ENCODE peak calls at places on chromosome 20, in four cellular contexts. Y is DND-41; D is fibroblast of mammary gland; Q is naive thymus-derived CD4-positive, alpha-beta T cell. R is an unnamed sample.

GRCh38 chr20:56621730-56622129 is 7.4 kb upstream of the TFAP2C start:
- DNase-seq in Y (no peak), Q (no peak), D (no peak), R (no peak)

GRCh38 chr20:59603727-59604608 is at the start of gene PHACTR3:
- DNase-seq in Y (no peak), D (no peak), Q (no peak), R (no peak)

GRCh38 chr20:54132612-54133433 is 41.0 kb downstream of the CYP24A1 start:
- DNase-seq in Q (no peak), D (peak; percentile 100), Y (no peak), R (no peak)

GRCh38 chr20:51640743-51641142 is 98.2 kb upstream of the NFATC2 start:
- DNase-seq in D (no peak), Y (no peak), Q (no peak), R (no peak)

GRCh38 chr20:41466836-41467619 is 100.4 kb upstream of the EMILIN3 start:
- DNase-seq in Q (no peak), Y (no peak), D (no peak), R (no peak)

GRCh38 chr20:24993337-24994185 is 1.0 kb upstream of the APMAP start:
- DNase-seq in D (peak; percentile 70), Q (no peak), Y (no peak), R (no peak)

GRCh38 chr20:11901127-11901526 is 16.6 kb upstream of the BTBD3 start:
- DNase-seq in Y (no peak), D (peak; percentile 89), Q (no peak), R (peak; percentile 51)

GRCh38 chr20:4787069-4787468 is 65.4 kb downstream of the PRND start:
- DNase-seq in Y (no peak), D (peak; percentile 81), Q (no peak), R (no peak)

GRCh38 chr20:33232486-33233072 is 3.2 kb upstream of the BPIFA1 start:
- DNase-seq in D (no peak), Q (no peak), Y (no peak), R (no peak)

GRCh38 chr20:4836935-4837334 is 115.2 kb downstream of the PRND start:
- DNase-seq in Q (no peak), Y (no peak), D (no peak), R (no peak)

GRCh38 chr20:48025061-48025515 is 239.8 kb upstream of the SULF2 start:
- DNase-seq in D (peak; percentile 97), Q (no peak), Y (no peak), R (no peak)

GRCh38 chr20:62336775-62337557 is 30.1 kb downstream of the LAMA5 start:
- DNase-seq in Y (no peak), D (no peak), Q (no peak), R (no peak)

GRCh38 chr20:58818585-58819285 is 32.0 kb downstream of the GNAS-AS1 start:
- DNase-seq in D (no peak), Q (no peak), Y (peak; percentile 55), R (peak; percentile 95)

GRCh38 chr20:6671829-6672228 is 95.7 kb upstream of the BMP2 start:
- DNase-seq in Y (no peak), D (no peak), Q (no peak), R (no peak)

GRCh38 chr20:45338121-45339030 is 9.8 kb downstream of the SDC4 start:
- DNase-seq in D (peak; percentile 40), Q (no peak), Y (no peak), R (no peak)
- H3K4me3 ChIP-seq in D (no peak overlapping the region), Q (no peak overlapping the region), Y (no peak overlapping the region), R (no peak overlapping the region)

GRCh38 chr20:22578221-22579118 is 5.9 kb downstream of the FOXA2 start:
- DNase-seq in Q (no peak), D (no peak), Y (no peak), R (no peak)
- H3K4me3 ChIP-seq in Q (no peak overlapping the region), D (no peak overlapping the region), Y (no peak overlapping the region), R (no peak overlapping the region)

GRCh38 chr20:2693286-2693995 is 861 bp downstream of the EBF4 start:
- DNase-seq in Q (peak; percentile 35), Y (no peak), D (no peak), R (no peak)
- H3K4me3 ChIP-seq in Q (no peak overlapping the region), Y (no peak overlapping the region), D (no peak overlapping the region), R (peak overlapping the region; percentile 25)

GRCh38 chr20:655730-656624 is 3.0 kb upstream of the SRXN1 start:
- DNase-seq in Y (no peak), Q (no peak), D (no peak), R (no peak)

GRCh38 chr20:658731-659291 is 5.8 kb upstream of the SRXN1 start:
- DNase-seq in D (no peak), Y (no peak), Q (no peak), R (no peak)

GRCh38 chr20:654427-654770 is 1.4 kb upstream of the SRXN1 start:
- DNase-seq in Y (no peak), Q (no peak), D (no peak), R (no peak)

GRCh38 chr20:661474-662288 is 8.7 kb upstream of the SRXN1 start:
- DNase-seq in D (no peak), Y (no peak), Q (no peak), R (no peak)

DNA sequence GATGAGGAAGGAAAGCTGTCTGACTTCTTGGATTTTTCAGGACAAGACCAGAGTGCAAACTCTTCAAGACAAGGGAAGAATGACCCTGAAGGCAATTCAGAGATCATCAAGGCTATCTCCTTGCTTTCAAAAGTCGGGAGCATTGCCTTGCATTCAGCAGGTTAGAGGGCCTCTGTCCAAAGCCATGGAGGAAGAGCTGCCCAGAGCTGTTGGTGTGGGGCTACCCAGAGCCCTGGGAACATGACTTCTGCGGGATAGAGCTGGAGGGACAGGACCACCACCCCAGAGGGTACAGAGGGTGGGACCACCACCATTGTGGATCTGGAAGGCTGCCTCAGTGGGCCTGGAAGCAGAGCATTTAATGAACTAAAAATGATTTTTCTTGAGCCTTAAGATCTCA is 5.2 kb upstream of the SRXN1 start:
- DNase-seq in Q (no peak), D (no peak), Y (no peak), R (no peak)
- H3K4me3 ChIP-seq in Q (no peak overlapping the region), D (no peak overlapping the region), Y (no peak overlapping the region), R (no peak overlapping the region)

GRCh38 chr20:37711987-37712961 is 18.4 kb downstream of the CTNNBL1 start:
- DNase-seq in Q (no peak), Y (no peak), D (no peak), R (no peak)
- H3K4me3 ChIP-seq in Q (no peak overlapping the region), Y (no peak overlapping the region), D (no peak overlapping the region), R (no peak overlapping the region)

GRCh38 chr20:21982559-21982958 is 277.1 kb downstream of the PAX1 start:
- DNase-seq in Y (no peak), Q (no peak), D (peak; percentile 69), R (no peak)
- H3K4me3 ChIP-seq in Y (no peak overlapping the region), Q (no peak overlapping the region), D (no peak overlapping the region), R (no peak overlapping the region)